ENCODE peak calls at places on chromosomes 7 and 10, in eight cellular contexts. One of them, this sample, is unnamed.

GRCh38 chr7:65798111-65799075 is 74.5 kb upstream of the VKORC1L1 start:
- DNase-seq in HL-60: no peak
- DNase-seq in GM12891: no peak
- DNase-seq in stomach: no peak
- DNase-seq in GM23338: no peak
- DNase-seq in H1: no peak
- DNase-seq in sigmoid colon: no peak
- DNase-seq in esophagus muscularis mucosa: no peak
- DNase-seq in this sample: no peak

GRCh38 chr10:79328737-79329504 is 18.3 kb upstream of the PPIF start:
- DNase-seq in H1: no peak
- DNase-seq in HL-60: no peak
- DNase-seq in GM23338: no peak
- DNase-seq in esophagus muscularis mucosa: no peak
- DNase-seq in GM12891: no peak
- DNase-seq in stomach: no peak
- DNase-seq in sigmoid colon: peak; percentile 61
- DNase-seq in this sample: no peak

GRCh38 chr10:74032900-74033655 is 35.2 kb downstream of the VCL start:
- DNase-seq in HL-60: no peak
- DNase-seq in GM12891: no peak
- DNase-seq in stomach: no peak
- DNase-seq in H1: no peak
- DNase-seq in esophagus muscularis mucosa: no peak
- DNase-seq in sigmoid colon: no peak
- DNase-seq in GM23338: no peak
- DNase-seq in this sample: no peak

GRCh38 chr7:104240400-104240799 is 32.6 kb upstream of the ORC5 start:
- DNase-seq in stomach: no peak
- DNase-seq in H1: no peak
- DNase-seq in GM23338: no peak
- DNase-seq in HL-60: no peak
- DNase-seq in GM12891: no peak
- DNase-seq in esophagus muscularis mucosa: no peak
- DNase-seq in sigmoid colon: no peak
- DNase-seq in this sample: no peak

GRCh38 chr10:25017247-25017590 is 807 bp downstream of the THNSL1 start:
- DNase-seq in sigmoid colon: no peak
- DNase-seq in GM12891: peak; percentile 4
- DNase-seq in GM23338: peak; percentile 33
- DNase-seq in H1: no peak
- DNase-seq in esophagus muscularis mucosa: no peak
- DNase-seq in stomach: peak; percentile 28
- DNase-seq in HL-60: no peak
- DNase-seq in this sample: peak; percentile 5

GRCh38 chr10:16832351-16833080 is 15.3 kb upstream of the RSU1 start:
- DNase-seq in H1: no peak
- DNase-seq in HL-60: no peak
- DNase-seq in esophagus muscularis mucosa: no peak
- DNase-seq in GM23338: no peak
- DNase-seq in GM12891: no peak
- DNase-seq in sigmoid colon: no peak
- DNase-seq in stomach: peak; percentile 62
- DNase-seq in this sample: no peak

GRCh38 chr10:117736655-117737054 is 194.1 kb downstream of the EMX2 start:
- DNase-seq in GM12891: no peak
- DNase-seq in HL-60: no peak
- DNase-seq in stomach: no peak
- DNase-seq in GM23338: no peak
- DNase-seq in H1: no peak
- DNase-seq in esophagus muscularis mucosa: no peak
- DNase-seq in sigmoid colon: no peak
- DNase-seq in this sample: no peak

GRCh38 chr10:132627736-132628512 is 90.3 kb downstream of the INPP5A start:
- DNase-seq in esophagus muscularis mucosa: no peak
- DNase-seq in stomach: peak; percentile 47
- DNase-seq in H1: no peak
- DNase-seq in GM23338: no peak
- DNase-seq in GM12891: no peak
- DNase-seq in sigmoid colon: peak; percentile 89
- DNase-seq in HL-60: peak; percentile 51
- DNase-seq in this sample: no peak

GRCh38 chr10:62492870-62493180 is 118.7 kb downstream of the ZNF365 start:
- DNase-seq in esophagus muscularis mucosa: peak; percentile 88
- DNase-seq in GM23338: no peak
- DNase-seq in GM12891: no peak
- DNase-seq in sigmoid colon: no peak
- DNase-seq in HL-60: no peak
- DNase-seq in H1: no peak
- DNase-seq in stomach: no peak
- DNase-seq in this sample: no peak

GRCh38 chr10:59335497-59335896 is 26.9 kb downstream of the FAM13C start:
- DNase-seq in H1: no peak
- DNase-seq in sigmoid colon: no peak
- DNase-seq in stomach: no peak
- DNase-seq in HL-60: no peak
- DNase-seq in GM12891: no peak
- DNase-seq in esophagus muscularis mucosa: no peak
- DNase-seq in GM23338: no peak
- DNase-seq in this sample: no peak

GRCh38 chr7:1843271-1843861 is 173.3 kb downstream of the ELFN1 start:
- DNase-seq in sigmoid colon: peak; percentile 55
- DNase-seq in H1: no peak
- DNase-seq in esophagus muscularis mucosa: no peak
- DNase-seq in HL-60: no peak
- DNase-seq in GM12891: no peak
- DNase-seq in GM23338: no peak
- DNase-seq in stomach: no peak
- DNase-seq in this sample: no peak

GRCh38 chr7:159160450-159160849 is 15.8 kb upstream of the VIPR2 start:
- DNase-seq in H1: no peak
- DNase-seq in sigmoid colon: no peak
- DNase-seq in stomach: no peak
- DNase-seq in HL-60: no peak
- DNase-seq in esophagus muscularis mucosa: no peak
- DNase-seq in GM12891: no peak
- DNase-seq in GM23338: no peak
- DNase-seq in this sample: no peak

GRCh38 chr10:61835069-61835908 is 66.2 kb upstream of the ARID5B start:
- DNase-seq in GM12891: peak; percentile 10
- DNase-seq in GM23338: peak; percentile 75
- DNase-seq in sigmoid colon: no peak
- DNase-seq in HL-60: peak; percentile 2
- DNase-seq in H1: no peak
- DNase-seq in stomach: peak; percentile 29
- DNase-seq in esophagus muscularis mucosa: no peak
- DNase-seq in this sample: no peak

GRCh38 chr10:28569506-28570159 is 36.7 kb downstream of the WAC start:
- DNase-seq in esophagus muscularis mucosa: no peak
- DNase-seq in GM23338: no peak
- DNase-seq in H1: no peak
- DNase-seq in sigmoid colon: no peak
- DNase-seq in stomach: no peak
- DNase-seq in HL-60: no peak
- DNase-seq in GM12891: no peak
- DNase-seq in this sample: no peak

GRCh38 chr7:140640727-140641531 is at the start of gene DENND2A:
- DNase-seq in esophagus muscularis mucosa: no peak
- DNase-seq in sigmoid colon: peak; percentile 93
- DNase-seq in stomach: peak; percentile 53
- DNase-seq in HL-60: no peak
- DNase-seq in H1: peak; percentile 86
- DNase-seq in GM12891: peak; percentile 48
- DNase-seq in GM23338: peak; percentile 90
- DNase-seq in this sample: peak; percentile 31

GRCh38 chr10:5583525-5584175 is 58.9 kb downstream of the CALML3 start:
- DNase-seq in stomach: peak; percentile 87
- DNase-seq in esophagus muscularis mucosa: no peak
- DNase-seq in HL-60: no peak
- DNase-seq in GM12891: no peak
- DNase-seq in sigmoid colon: peak; percentile 71
- DNase-seq in GM23338: peak; percentile 79
- DNase-seq in H1: peak; percentile 67
- DNase-seq in this sample: no peak

GRCh38 chr7:130491841-130492518 is at the start of gene MEST:
- DNase-seq in esophagus muscularis mucosa: peak; percentile 29
- DNase-seq in sigmoid colon: no peak
- DNase-seq in GM23338: peak; percentile 57
- DNase-seq in stomach: no peak
- DNase-seq in H1: peak; percentile 59
- DNase-seq in HL-60: no peak
- DNase-seq in GM12891: no peak
- DNase-seq in this sample: no peak
- TF ChIP-seq POLR2AphosphoS5 in esophagus muscularis mucosa: no peak
- TF ChIP-seq POLR2AphosphoS5 in sigmoid colon: no peak
- TF ChIP-seq POLR2AphosphoS5 in GM23338: no peak
- TF ChIP-seq POLR2AphosphoS5 in stomach: no peak
- TF ChIP-seq POLR2AphosphoS5 in H1: peak; percentile 35
- TF ChIP-seq POLR2AphosphoS5 in HL-60: no peak
- TF ChIP-seq POLR2AphosphoS5 in GM12891: no peak
- TF ChIP-seq POLR2AphosphoS5 in this sample: no peak

GRCh38 chr7:711093-711966 is 15.2 kb upstream of the DNAAF5 start:
- DNase-seq in GM12891: no peak
- DNase-seq in HL-60: no peak
- DNase-seq in H1: no peak
- DNase-seq in stomach: no peak
- DNase-seq in GM23338: no peak
- DNase-seq in sigmoid colon: peak; percentile 66
- DNase-seq in esophagus muscularis mucosa: no peak
- DNase-seq in this sample: no peak

GRCh38 chr7:710161-710560 is 16.3 kb upstream of the DNAAF5 start:
- DNase-seq in sigmoid colon: peak; percentile 53
- DNase-seq in esophagus muscularis mucosa: no peak
- DNase-seq in GM12891: no peak
- DNase-seq in H1: no peak
- DNase-seq in GM23338: no peak
- DNase-seq in HL-60: no peak
- DNase-seq in stomach: no peak
- DNase-seq in this sample: no peak

GRCh38 chr7:703049-703448 is 23.4 kb upstream of the DNAAF5 start:
- DNase-seq in H1: no peak
- DNase-seq in esophagus muscularis mucosa: no peak
- DNase-seq in sigmoid colon: no peak
- DNase-seq in stomach: no peak
- DNase-seq in GM23338: no peak
- DNase-seq in HL-60: no peak
- DNase-seq in GM12891: no peak
- DNase-seq in this sample: no peak

GRCh38 chr7:707296-708000 is 19.1 kb upstream of the DNAAF5 start:
- DNase-seq in HL-60: no peak
- DNase-seq in esophagus muscularis mucosa: no peak
- DNase-seq in H1: no peak
- DNase-seq in stomach: no peak
- DNase-seq in GM12891: no peak
- DNase-seq in sigmoid colon: peak; percentile 55
- DNase-seq in GM23338: no peak
- DNase-seq in this sample: no peak

DNA sequence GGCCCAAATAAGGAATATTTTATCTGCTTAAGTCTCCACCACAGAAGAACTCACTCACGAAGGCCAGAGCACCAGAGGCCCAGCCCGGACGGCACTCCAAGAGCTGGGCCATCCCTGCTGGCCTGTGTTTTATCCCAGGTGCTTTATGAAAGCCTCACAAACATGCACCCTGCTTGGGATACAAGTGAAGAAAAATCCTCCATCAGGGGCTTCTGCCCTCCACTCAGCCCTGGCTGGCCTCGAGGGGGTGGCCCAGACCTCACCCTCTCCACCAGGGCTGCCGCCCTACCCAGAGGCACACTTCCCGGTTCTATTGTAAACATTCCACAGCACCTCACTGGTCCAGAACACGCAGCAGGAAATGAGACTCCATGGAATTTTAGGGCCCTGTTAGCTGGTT is 19.8 kb upstream of the DNAAF5 start:
- DNase-seq in HL-60: no peak
- DNase-seq in sigmoid colon: peak; percentile 41
- DNase-seq in esophagus muscularis mucosa: no peak
- DNase-seq in GM12891: no peak
- DNase-seq in H1: no peak
- DNase-seq in GM23338: no peak
- DNase-seq in stomach: peak; percentile 53
- DNase-seq in this sample: no peak
- TF ChIP-seq POLR2AphosphoS5 in HL-60: no peak
- TF ChIP-seq POLR2AphosphoS5 in sigmoid colon: no peak
- TF ChIP-seq POLR2AphosphoS5 in esophagus muscularis mucosa: no peak
- TF ChIP-seq POLR2AphosphoS5 in GM12891: no peak
- TF ChIP-seq POLR2AphosphoS5 in H1: no peak
- TF ChIP-seq POLR2AphosphoS5 in GM23338: no peak
- TF ChIP-seq POLR2AphosphoS5 in stomach: no peak
- TF ChIP-seq POLR2AphosphoS5 in this sample: no peak

GRCh38 chr10:119942973-119943372 is 50.4 kb downstream of the SEC23IP start:
- DNase-seq in sigmoid colon: no peak
- DNase-seq in HL-60: no peak
- DNase-seq in H1: no peak
- DNase-seq in esophagus muscularis mucosa: no peak
- DNase-seq in stomach: no peak
- DNase-seq in GM12891: no peak
- DNase-seq in GM23338: no peak
- DNase-seq in this sample: no peak
- TF ChIP-seq POLR2AphosphoS5 in sigmoid colon: no peak
- TF ChIP-seq POLR2AphosphoS5 in HL-60: no peak
- TF ChIP-seq POLR2AphosphoS5 in H1: no peak
- TF ChIP-seq POLR2AphosphoS5 in esophagus muscularis mucosa: no peak
- TF ChIP-seq POLR2AphosphoS5 in stomach: no peak
- TF ChIP-seq POLR2AphosphoS5 in GM12891: no peak
- TF ChIP-seq POLR2AphosphoS5 in GM23338: no peak
- TF ChIP-seq POLR2AphosphoS5 in this sample: no peak

DNA sequence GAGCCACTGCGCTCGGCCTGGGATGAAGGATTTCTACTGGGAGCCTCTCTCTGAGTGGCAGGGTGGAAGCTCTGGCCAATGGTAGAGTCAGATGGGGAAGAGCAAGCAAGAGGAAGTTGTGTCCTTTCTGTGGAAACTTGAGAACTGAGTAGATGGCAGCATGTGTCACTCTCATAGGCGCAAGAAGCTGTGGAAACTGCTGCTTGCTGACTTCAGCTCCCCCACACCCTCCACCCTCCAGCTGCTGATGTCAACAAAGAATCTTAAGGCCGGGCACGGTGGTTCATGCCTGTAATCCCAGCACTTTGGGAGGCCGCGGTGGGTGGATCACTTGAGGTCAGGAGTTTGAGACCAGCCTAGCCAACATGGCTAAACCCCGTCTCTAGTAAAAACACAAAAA is 39.8 kb upstream of the SRGN start:
- DNase-seq in GM12891: no peak
- DNase-seq in HL-60: peak; percentile 94
- DNase-seq in H1: no peak
- DNase-seq in sigmoid colon: peak; percentile 80
- DNase-seq in GM23338: no peak
- DNase-seq in esophagus muscularis mucosa: no peak
- DNase-seq in stomach: peak; percentile 32
- DNase-seq in this sample: no peak
- TF ChIP-seq POLR2AphosphoS5 in GM12891: no peak
- TF ChIP-seq POLR2AphosphoS5 in HL-60: peak; percentile 73
- TF ChIP-seq POLR2AphosphoS5 in H1: no peak
- TF ChIP-seq POLR2AphosphoS5 in sigmoid colon: peak; percentile 63
- TF ChIP-seq POLR2AphosphoS5 in GM23338: no peak
- TF ChIP-seq POLR2AphosphoS5 in esophagus muscularis mucosa: peak; percentile 41
- TF ChIP-seq POLR2AphosphoS5 in stomach: no peak
- TF ChIP-seq POLR2AphosphoS5 in this sample: no peak

GRCh38 chr10:58010076-58010475 is 257.6 kb downstream of the IPMK start:
- DNase-seq in GM12891: no peak
- DNase-seq in H1: no peak
- DNase-seq in sigmoid colon: no peak
- DNase-seq in esophagus muscularis mucosa: no peak
- DNase-seq in HL-60: no peak
- DNase-seq in stomach: no peak
- DNase-seq in GM23338: no peak
- DNase-seq in this sample: no peak
- TF ChIP-seq POLR2AphosphoS5 in GM12891: no peak
- TF ChIP-seq POLR2AphosphoS5 in H1: no peak
- TF ChIP-seq POLR2AphosphoS5 in sigmoid colon: no peak
- TF ChIP-seq POLR2AphosphoS5 in esophagus muscularis mucosa: no peak
- TF ChIP-seq POLR2AphosphoS5 in HL-60: no peak
- TF ChIP-seq POLR2AphosphoS5 in stomach: no peak
- TF ChIP-seq POLR2AphosphoS5 in GM23338: no peak
- TF ChIP-seq POLR2AphosphoS5 in this sample: no peak

This sample was measured in GM12892.